ENCODE peak calls at places on chromosomes 4 and X, in nine cellular contexts. One of them, this sample, is unnamed. For H3K36me3 and H3K9me3, the result is how much of the 10 kb centered on the place peaks cover.

GRCh38 chrX:85611926-85612325 is 232.5 kb upstream of the POF1B start:
- DNase-seq in NT2/D1: no peak
- DNase-seq in upper lobe of right lung: no peak
- DNase-seq in IMR-90: peak
- DNase-seq in tibial artery: no peak
- DNase-seq in CD8-positive, alpha-beta memory T cell: no peak
- DNase-seq in Karpas-422: peak
- DNase-seq in tibial nerve: no peak
- DNase-seq in ovary: no peak
- DNase-seq in this sample: no peak

GRCh38 chr4:182975806-182976205 is 58.6 kb upstream of the DCTD start:
- DNase-seq in NT2/D1: no peak
- DNase-seq in upper lobe of right lung: no peak
- DNase-seq in IMR-90: peak
- DNase-seq in tibial artery: no peak
- DNase-seq in CD8-positive, alpha-beta memory T cell: no peak
- DNase-seq in Karpas-422: no peak
- DNase-seq in tibial nerve: no peak
- DNase-seq in ovary: no peak
- DNase-seq in this sample: peak

GRCh38 chrX:85107407-85107806 is 103.7 kb downstream of the APOOL start:
- DNase-seq in NT2/D1: no peak
- DNase-seq in upper lobe of right lung: no peak
- DNase-seq in IMR-90: no peak
- DNase-seq in tibial artery: no peak
- DNase-seq in CD8-positive, alpha-beta memory T cell: no peak
- DNase-seq in Karpas-422: no peak
- DNase-seq in tibial nerve: no peak
- DNase-seq in ovary: no peak
- DNase-seq in this sample: peak

GRCh38 chr4:55184600-55185523 is 59.5 kb upstream of the KDR start:
- DNase-seq in NT2/D1: no peak
- DNase-seq in upper lobe of right lung: no peak
- DNase-seq in IMR-90: peak
- DNase-seq in tibial artery: no peak
- DNase-seq in CD8-positive, alpha-beta memory T cell: no peak
- DNase-seq in Karpas-422: peak
- DNase-seq in tibial nerve: peak
- DNase-seq in ovary: no peak
- DNase-seq in this sample: peak

GRCh38 chr4:28639747-28640146 is 1779.1 kb downstream of the STIM2 start:
- DNase-seq in NT2/D1: no peak
- DNase-seq in upper lobe of right lung: no peak
- DNase-seq in IMR-90: no peak
- DNase-seq in tibial artery: no peak
- DNase-seq in CD8-positive, alpha-beta memory T cell: no peak
- DNase-seq in Karpas-422: no peak
- DNase-seq in tibial nerve: no peak
- DNase-seq in ovary: no peak
- DNase-seq in this sample: no peak

GRCh38 chrX:34300871-34301270 is 168.8 kb upstream of the FAM47A start:
- DNase-seq in NT2/D1: peak
- DNase-seq in upper lobe of right lung: no peak
- DNase-seq in IMR-90: peak
- DNase-seq in tibial artery: no peak
- DNase-seq in CD8-positive, alpha-beta memory T cell: no peak
- DNase-seq in Karpas-422: peak
- DNase-seq in tibial nerve: peak
- DNase-seq in ovary: no peak
- DNase-seq in this sample: no peak

GRCh38 chr4:5041609-5042234 is 9.6 kb upstream of the STK32B start:
- DNase-seq in NT2/D1: no peak
- DNase-seq in upper lobe of right lung: no peak
- DNase-seq in IMR-90: no peak
- DNase-seq in tibial artery: no peak
- DNase-seq in CD8-positive, alpha-beta memory T cell: no peak
- DNase-seq in Karpas-422: no peak
- DNase-seq in tibial nerve: no peak
- DNase-seq in ovary: no peak
- DNase-seq in this sample: no peak

GRCh38 chr4:57156242-57156990 is 46.2 kb upstream of the IGFBP7 start:
- DNase-seq in NT2/D1: no peak
- DNase-seq in upper lobe of right lung: no peak
- DNase-seq in IMR-90: peak
- DNase-seq in tibial artery: no peak
- DNase-seq in CD8-positive, alpha-beta memory T cell: no peak
- DNase-seq in Karpas-422: peak
- DNase-seq in tibial nerve: no peak
- DNase-seq in ovary: no peak
- DNase-seq in this sample: no peak

GRCh38 chrX:119654112-119654531 is 38.8 kb downstream of the SEPTIN6 start:
- DNase-seq in NT2/D1: no peak
- DNase-seq in upper lobe of right lung: no peak
- DNase-seq in IMR-90: peak
- DNase-seq in tibial artery: no peak
- DNase-seq in CD8-positive, alpha-beta memory T cell: no peak
- DNase-seq in Karpas-422: no peak
- DNase-seq in tibial nerve: peak
- DNase-seq in ovary: peak
- DNase-seq in this sample: no peak

GRCh38 chrX:17689971-17690409 is 47.3 kb upstream of the SCML1 start:
- DNase-seq in NT2/D1: peak
- DNase-seq in upper lobe of right lung: no peak
- DNase-seq in IMR-90: peak
- DNase-seq in tibial artery: peak
- DNase-seq in CD8-positive, alpha-beta memory T cell: peak
- DNase-seq in Karpas-422: peak
- DNase-seq in tibial nerve: peak
- DNase-seq in ovary: peak
- DNase-seq in this sample: peak

GRCh38 chrX:150062292-150063137 is 124.2 kb upstream of the EOLA2 start:
- DNase-seq in NT2/D1: no peak
- DNase-seq in upper lobe of right lung: no peak
- DNase-seq in IMR-90: peak
- DNase-seq in tibial artery: peak
- DNase-seq in CD8-positive, alpha-beta memory T cell: no peak
- DNase-seq in Karpas-422: no peak
- DNase-seq in tibial nerve: peak
- DNase-seq in ovary: no peak
- DNase-seq in this sample: peak

GRCh38 chrX:135178636-135179035 is 7.4 kb upstream of the CT55 start:
- DNase-seq in NT2/D1: no peak
- DNase-seq in upper lobe of right lung: no peak
- DNase-seq in IMR-90: no peak
- DNase-seq in tibial artery: no peak
- DNase-seq in CD8-positive, alpha-beta memory T cell: no peak
- DNase-seq in Karpas-422: no peak
- DNase-seq in tibial nerve: no peak
- DNase-seq in ovary: no peak
- DNase-seq in this sample: no peak

GRCh38 chrX:96685205-96686099 is 810 bp downstream of the DIAPH2 start:
- DNase-seq in NT2/D1: no peak
- DNase-seq in upper lobe of right lung: peak
- DNase-seq in IMR-90: peak
- DNase-seq in tibial artery: peak
- DNase-seq in CD8-positive, alpha-beta memory T cell: peak
- DNase-seq in Karpas-422: no peak
- DNase-seq in tibial nerve: peak
- DNase-seq in ovary: peak
- DNase-seq in this sample: peak

GRCh38 chrX:15567886-15568616 is 32.7 kb downstream of the ACE2 start:
- DNase-seq in NT2/D1: no peak
- DNase-seq in upper lobe of right lung: no peak
- DNase-seq in IMR-90: no peak
- DNase-seq in tibial artery: no peak
- DNase-seq in CD8-positive, alpha-beta memory T cell: no peak
- DNase-seq in Karpas-422: no peak
- DNase-seq in tibial nerve: no peak
- DNase-seq in ovary: no peak
- DNase-seq in this sample: no peak

GRCh38 chrX:3263681-3264126 is 82.7 kb downstream of the MXRA5 start:
- DNase-seq in NT2/D1: no peak
- DNase-seq in upper lobe of right lung: no peak
- DNase-seq in IMR-90: peak
- DNase-seq in tibial artery: no peak
- DNase-seq in CD8-positive, alpha-beta memory T cell: no peak
- DNase-seq in Karpas-422: no peak
- DNase-seq in tibial nerve: no peak
- DNase-seq in ovary: no peak
- DNase-seq in this sample: peak

GRCh38 chr4:153620352-153620751 is 63.7 kb upstream of the TLR2 start:
- DNase-seq in NT2/D1: no peak
- DNase-seq in upper lobe of right lung: no peak
- DNase-seq in IMR-90: peak
- DNase-seq in tibial artery: no peak
- DNase-seq in CD8-positive, alpha-beta memory T cell: no peak
- DNase-seq in Karpas-422: no peak
- DNase-seq in tibial nerve: no peak
- DNase-seq in ovary: no peak
- DNase-seq in this sample: no peak

GRCh38 chr4:185587444-185588161 is 52.3 kb upstream of the PDLIM3 start:
- DNase-seq in NT2/D1: no peak
- DNase-seq in upper lobe of right lung: no peak
- DNase-seq in IMR-90: peak
- DNase-seq in tibial artery: no peak
- DNase-seq in CD8-positive, alpha-beta memory T cell: peak
- DNase-seq in Karpas-422: no peak
- DNase-seq in tibial nerve: no peak
- DNase-seq in ovary: no peak
- DNase-seq in this sample: no peak

DNA sequence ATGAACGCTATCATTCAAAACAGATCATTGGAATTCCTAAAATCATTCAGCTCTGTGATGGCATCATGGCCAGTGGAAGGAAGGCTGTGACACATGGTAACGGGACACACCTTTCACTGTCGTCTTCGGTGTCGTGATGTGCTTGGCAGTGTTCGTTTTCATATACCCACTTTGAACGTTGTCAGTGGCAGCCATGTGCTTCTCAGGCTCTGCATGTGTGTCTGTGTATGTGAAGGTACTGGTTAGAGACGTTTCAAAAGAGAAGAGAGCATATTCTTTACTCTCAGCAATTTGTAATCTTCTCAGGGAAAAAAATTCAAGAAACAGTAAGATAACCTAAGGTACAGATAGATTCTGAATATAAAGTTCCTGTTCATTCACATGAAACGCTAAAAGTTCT is 70.6 kb upstream of the MSANTD1 start:
- DNase-seq in NT2/D1: no peak
- DNase-seq in upper lobe of right lung: no peak
- DNase-seq in IMR-90: no peak
- DNase-seq in tibial artery: no peak
- DNase-seq in CD8-positive, alpha-beta memory T cell: no peak
- DNase-seq in Karpas-422: no peak
- DNase-seq in tibial nerve: no peak
- DNase-seq in ovary: no peak
- DNase-seq in this sample: no peak
- H3K36me3 ChIP-seq in NT2/D1: half or more
- H3K36me3 ChIP-seq in upper lobe of right lung: half or more
- H3K36me3 ChIP-seq in IMR-90: under half
- H3K36me3 ChIP-seq in tibial artery: half or more
- H3K36me3 ChIP-seq in CD8-positive, alpha-beta memory T cell: under half
- H3K36me3 ChIP-seq in Karpas-422: under half
- H3K36me3 ChIP-seq in tibial nerve: under half
- H3K36me3 ChIP-seq in ovary: under half
- H3K36me3 ChIP-seq in this sample: under half

DNA sequence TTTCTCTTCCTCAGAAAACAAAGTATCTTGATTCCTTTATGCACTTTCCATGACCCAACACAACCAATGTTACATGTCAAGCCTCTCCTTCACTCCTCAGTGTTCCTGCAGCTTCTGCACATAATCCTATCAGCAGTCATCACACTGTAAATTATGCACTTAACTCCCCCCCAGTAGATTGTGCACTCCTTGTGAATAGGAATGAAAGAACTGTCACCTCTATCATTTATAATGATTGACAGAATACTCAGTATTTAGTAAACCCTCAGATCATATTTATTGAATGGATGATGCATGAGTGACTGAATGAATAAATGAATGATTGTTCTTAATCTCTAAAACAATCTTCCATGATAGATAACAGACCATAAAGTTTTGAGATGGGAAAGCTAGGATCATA is 253.3 kb downstream of the HS3ST1 start:
- DNase-seq in NT2/D1: no peak
- DNase-seq in upper lobe of right lung: no peak
- DNase-seq in IMR-90: no peak
- DNase-seq in tibial artery: no peak
- DNase-seq in CD8-positive, alpha-beta memory T cell: no peak
- DNase-seq in Karpas-422: no peak
- DNase-seq in tibial nerve: no peak
- DNase-seq in ovary: no peak
- DNase-seq in this sample: no peak
- H3K9me3 ChIP-seq in NT2/D1: under half
- H3K9me3 ChIP-seq in upper lobe of right lung: under half
- H3K9me3 ChIP-seq in IMR-90: under half
- H3K9me3 ChIP-seq in tibial artery: under half
- H3K9me3 ChIP-seq in CD8-positive, alpha-beta memory T cell: under half
- H3K9me3 ChIP-seq in Karpas-422: under half
- H3K9me3 ChIP-seq in tibial nerve: under half
- H3K9me3 ChIP-seq in ovary: under half
- H3K9me3 ChIP-seq in this sample: under half

GRCh38 chr4:8402640-8403039 is 37.9 kb downstream of the ACOX3 start:
- DNase-seq in NT2/D1: no peak
- DNase-seq in upper lobe of right lung: no peak
- DNase-seq in IMR-90: no peak
- DNase-seq in tibial artery: peak
- DNase-seq in CD8-positive, alpha-beta memory T cell: no peak
- DNase-seq in Karpas-422: no peak
- DNase-seq in tibial nerve: peak
- DNase-seq in ovary: no peak
- DNase-seq in this sample: no peak
- H3K36me3 ChIP-seq in NT2/D1: under half
- H3K36me3 ChIP-seq in upper lobe of right lung: under half
- H3K36me3 ChIP-seq in IMR-90: under half
- H3K36me3 ChIP-seq in tibial artery: half or more
- H3K36me3 ChIP-seq in CD8-positive, alpha-beta memory T cell: under half
- H3K36me3 ChIP-seq in Karpas-422: under half
- H3K36me3 ChIP-seq in tibial nerve: under half
- H3K36me3 ChIP-seq in ovary: under half
- H3K36me3 ChIP-seq in this sample: under half

GRCh38 chr4:112771-113170 is 11.5 kb upstream of the ZNF718 start:
- DNase-seq in NT2/D1: no peak
- DNase-seq in upper lobe of right lung: no peak
- DNase-seq in IMR-90: no peak
- DNase-seq in tibial artery: no peak
- DNase-seq in CD8-positive, alpha-beta memory T cell: no peak
- DNase-seq in Karpas-422: no peak
- DNase-seq in tibial nerve: no peak
- DNase-seq in ovary: no peak
- DNase-seq in this sample: no peak
- H3K9me3 ChIP-seq in NT2/D1: under half
- H3K9me3 ChIP-seq in upper lobe of right lung: under half
- H3K9me3 ChIP-seq in IMR-90: under half
- H3K9me3 ChIP-seq in tibial artery: under half
- H3K9me3 ChIP-seq in CD8-positive, alpha-beta memory T cell: under half
- H3K9me3 ChIP-seq in Karpas-422: under half
- H3K9me3 ChIP-seq in tibial nerve: under half
- H3K9me3 ChIP-seq in ovary: under half
- H3K9me3 ChIP-seq in this sample: under half

DNA sequence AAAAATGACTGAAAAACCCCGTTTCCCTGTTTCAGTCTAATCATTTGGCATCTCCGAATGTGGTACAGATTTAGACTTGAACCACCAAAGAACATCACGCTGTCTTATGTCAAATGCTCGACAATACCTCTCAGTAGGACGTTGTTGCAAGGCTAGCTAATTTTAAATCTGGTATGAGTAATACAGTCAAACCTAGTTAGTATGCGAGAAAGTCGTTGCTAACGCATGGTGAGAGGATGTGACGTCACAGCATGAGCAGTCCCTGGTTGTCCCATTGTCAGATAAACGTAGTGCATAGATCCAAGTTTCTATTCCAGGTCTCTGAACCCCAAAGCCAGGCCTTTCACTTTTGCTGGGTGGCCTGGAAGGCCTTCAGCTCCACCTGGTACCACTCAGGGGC is 44.7 kb downstream of the SETD7 start:
- DNase-seq in NT2/D1: no peak
- DNase-seq in upper lobe of right lung: no peak
- DNase-seq in IMR-90: no peak
- DNase-seq in tibial artery: no peak
- DNase-seq in CD8-positive, alpha-beta memory T cell: no peak
- DNase-seq in Karpas-422: no peak
- DNase-seq in tibial nerve: no peak
- DNase-seq in ovary: no peak
- DNase-seq in this sample: no peak
- H3K36me3 ChIP-seq in NT2/D1: half or more
- H3K36me3 ChIP-seq in upper lobe of right lung: half or more
- H3K36me3 ChIP-seq in IMR-90: under half
- H3K36me3 ChIP-seq in tibial artery: half or more
- H3K36me3 ChIP-seq in CD8-positive, alpha-beta memory T cell: under half
- H3K36me3 ChIP-seq in Karpas-422: half or more
- H3K36me3 ChIP-seq in tibial nerve: under half
- H3K36me3 ChIP-seq in ovary: under half
- H3K36me3 ChIP-seq in this sample: under half

This sample was measured in MG63.